ENCODE peak calls at places on chromosomes 12 and 14, in eight cellular contexts. U, P, B, V, A, Z, W and X are unnamed samples.

GRCh38 chr12:15719230-15719629 is 70.0 kb downstream of the EPS8 start:
- DNase-seq in U (no peak), P (no peak), B (no peak), V (no peak), A (no peak), Z (no peak), W (peak; percentile 45), X (no peak)

GRCh38 chr14:102206901-102207300 is 67.2 kb downstream of the WDR20 start:
- DNase-seq in U (no peak), P (peak; percentile 30), B (no peak), V (no peak), A (no peak), Z (no peak), W (no peak), X (no peak)

GRCh38 chr12:87085286-87085685 is 829.1 kb upstream of the MGAT4C start:
- DNase-seq in U (no peak), P (no peak), B (no peak), V (no peak), A (no peak), Z (no peak), W (no peak), X (no peak)

GRCh38 chr12:119660074-119660473 is 7.9 kb upstream of the PRKAB1 start:
- DNase-seq in U (no peak), P (no peak), B (no peak), V (no peak), A (no peak), Z (no peak), W (no peak), X (no peak)

GRCh38 chr12:182381-182883 is 31.5 kb downstream of the SLC6A12 start:
- DNase-seq in U (no peak), P (no peak), B (peak; percentile 10), V (no peak), A (peak; percentile 79), Z (no peak), W (peak; percentile 89), X (no peak)

GRCh38 chr14:75383721-75384120 is 44.1 kb upstream of the JDP2 start:
- DNase-seq in U (no peak), P (no peak), B (no peak), V (no peak), A (no peak), Z (no peak), W (no peak), X (no peak)

GRCh38 chr14:77674931-77675330 is 32.9 kb downstream of the ALKBH1 start:
- DNase-seq in U (no peak), P (no peak), B (no peak), V (no peak), A (no peak), Z (peak; percentile 72), W (no peak), X (no peak)

GRCh38 chr14:76091036-76091435 is 60.7 kb upstream of the GPATCH2L start:
- DNase-seq in U (no peak), P (peak; percentile 33), B (no peak), V (peak; percentile 22), A (peak; percentile 7), Z (no peak), W (peak; percentile 67), X (no peak)

GRCh38 chr14:37060496-37061260 is 111.7 kb downstream of the SLC25A21 start:
- DNase-seq in U (no peak), P (no peak), B (no peak), V (no peak), A (no peak), Z (no peak), W (no peak), X (no peak)

DNA sequence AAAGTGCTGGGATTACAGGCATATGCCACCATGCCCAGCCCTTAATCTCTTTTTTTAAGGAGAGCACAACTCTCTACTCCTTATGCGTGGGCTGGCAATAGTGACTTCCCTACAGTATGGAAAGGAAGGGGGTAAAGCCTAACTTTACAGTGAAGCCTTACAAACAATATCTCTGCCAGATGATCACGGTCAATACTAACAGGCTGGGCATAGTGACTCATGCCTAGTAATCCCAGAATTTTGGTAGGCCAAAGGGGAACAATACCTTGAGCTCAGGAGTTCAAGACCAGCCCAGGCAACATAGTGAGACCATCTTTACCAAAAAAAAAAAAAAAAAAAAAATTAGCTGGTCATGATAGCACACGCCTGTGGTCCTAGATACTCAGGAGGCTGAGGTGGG is 5.6 kb downstream of the PYM1 start:
- DNase-seq in U (no peak), P (no peak), B (no peak), V (no peak), A (no peak), Z (no peak), W (peak; percentile 35), X (no peak)
- TF ChIP-seq CTCF in U (no peak), P (no peak), B (no peak), V (no peak), A (no peak), Z (no peak), W (no peak), X (no peak)

GRCh38 chr14:64748521-64748920 is 44.3 kb downstream of the PLEKHG3 start:
- DNase-seq in U (no peak), P (no peak), B (no peak), V (no peak), A (no peak), Z (no peak), W (no peak), X (no peak)

GRCh38 chr14:64743061-64743460 is 38.8 kb downstream of the PLEKHG3 start:
- DNase-seq in U (no peak), P (no peak), B (no peak), V (no peak), A (no peak), Z (no peak), W (no peak), X (no peak)

GRCh38 chr14:64747327-64747726 is 43.1 kb downstream of the PLEKHG3 start:
- DNase-seq in U (no peak), P (no peak), B (no peak), V (no peak), A (no peak), Z (no peak), W (no peak), X (no peak)

GRCh38 chr14:64746298-64747250 is 42.4 kb downstream of the PLEKHG3 start:
- DNase-seq in U (no peak), P (no peak), B (no peak), V (no peak), A (no peak), Z (no peak), W (no peak), X (no peak)

GRCh38 chr14:64745511-64746041 is 41.4 kb downstream of the PLEKHG3 start:
- DNase-seq in U (no peak), P (peak; percentile 38), B (no peak), V (no peak), A (peak; percentile 23), Z (no peak), W (no peak), X (no peak)
- TF ChIP-seq CTCF in U (no peak), P (peak; percentile 15), B (no peak), V (no peak), A (no peak), Z (no peak), W (no peak), X (peak; percentile 13)

GRCh38 chr12:131700271-131700670 is 10.6 kb upstream of the SFSWAP start:
- DNase-seq in U (no peak), P (no peak), B (no peak), V (no peak), A (no peak), Z (no peak), W (no peak), X (no peak)

GRCh38 chr12:131699434-131699833 is 11.5 kb upstream of the SFSWAP start:
- DNase-seq in U (no peak), P (no peak), B (no peak), V (no peak), A (no peak), Z (no peak), W (peak; percentile 55), X (no peak)

GRCh38 chr12:131702573-131702877 is 8.4 kb upstream of the SFSWAP start:
- DNase-seq in U (no peak), P (no peak), B (no peak), V (no peak), A (no peak), Z (no peak), W (no peak), X (no peak)

GRCh38 chr12:131703161-131703560 is 7.7 kb upstream of the SFSWAP start:
- DNase-seq in U (no peak), P (no peak), B (no peak), V (no peak), A (no peak), Z (no peak), W (no peak), X (no peak)

DNA sequence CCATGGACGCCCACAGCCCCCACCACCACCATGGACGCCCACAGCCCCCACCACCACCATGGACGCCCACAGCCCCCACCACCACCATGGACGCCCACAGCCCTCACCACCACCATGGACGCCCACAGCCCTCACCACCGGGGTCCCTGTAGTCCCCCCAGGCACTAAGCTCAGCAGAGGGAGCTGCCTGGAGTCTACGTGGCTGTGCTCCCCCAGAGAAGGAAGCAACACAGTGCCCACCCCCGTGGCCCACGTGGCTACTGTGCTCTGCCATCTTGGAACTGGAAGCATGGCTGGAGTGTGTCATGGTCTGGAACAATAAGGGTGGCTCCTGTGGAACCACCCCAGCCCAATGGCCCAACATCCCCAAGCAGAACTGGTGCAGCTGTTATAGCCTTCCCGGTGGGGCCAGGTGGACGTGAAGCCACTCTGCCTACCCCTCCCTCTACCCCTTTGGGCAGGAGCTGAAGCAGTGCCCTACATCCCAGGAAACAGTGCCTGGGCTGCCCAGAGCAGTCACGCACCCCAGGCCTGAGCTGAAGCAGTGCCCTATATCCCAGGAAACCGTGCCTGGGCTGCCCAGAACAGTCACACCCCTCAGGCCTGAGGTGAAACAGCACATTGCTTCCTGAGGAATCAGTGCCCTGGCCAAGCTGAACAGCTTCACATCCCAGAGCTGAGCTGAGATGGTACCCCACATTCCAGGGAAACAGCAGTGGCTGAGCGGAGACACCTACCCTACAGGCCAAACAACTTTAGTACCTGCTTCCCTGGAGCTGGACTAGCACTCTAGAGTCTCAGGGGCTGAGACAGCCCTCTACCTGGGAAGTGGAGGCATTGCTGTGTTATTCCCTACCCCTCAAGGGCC is 9.0 kb upstream of the SFSWAP start:
- DNase-seq in U (no peak), P (no peak), B (no peak), V (no peak), A (no peak), Z (no peak), W (no peak), X (no peak)
- TF ChIP-seq CTCF in U (no peak), P (no peak), B (no peak), V (no peak), A (no peak), Z (no peak), W (no peak), X (no peak)

DNA sequence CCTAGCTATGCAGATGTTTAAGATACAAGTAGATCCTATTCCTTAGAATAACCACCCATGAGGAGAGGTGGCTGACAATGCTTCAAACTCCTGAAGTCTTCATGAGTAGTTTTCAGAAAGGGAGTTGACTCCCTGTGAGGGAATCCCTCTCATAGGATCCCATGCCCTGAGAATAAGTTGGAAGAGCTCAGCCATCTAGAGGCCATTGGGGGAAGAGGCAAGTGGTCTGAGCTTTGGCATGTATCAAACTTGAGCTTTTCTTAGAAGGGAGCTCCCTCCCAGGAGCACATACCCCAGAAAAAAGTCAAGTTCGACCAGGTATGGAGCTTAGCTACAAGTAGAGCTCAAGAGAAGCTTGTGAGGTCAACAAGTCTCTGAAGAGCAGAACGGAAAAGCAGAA is 165.7 kb upstream of the RBM19 start:
- DNase-seq in U (no peak), P (no peak), B (no peak), V (no peak), A (no peak), Z (no peak), W (no peak), X (no peak)
- TF ChIP-seq CTCF in U (no peak), P (peak; percentile 36), B (no peak), V (no peak), A (peak; percentile 67), Z (no peak), W (no peak), X (no peak)